ENCODE peak calls at places on chromosomes 16 and 17, in five cellular contexts. One of them, this sample, is unnamed.

GRCh38 chr17:75250009-75250471 is 11.4 kb downstream of the GGA3 start:
- DNase-seq in heart left ventricle: no peak
- DNase-seq in uterus: no peak
- DNase-seq in A549: no peak
- DNase-seq in stomach: peak; percentile 40
- DNase-seq in this sample: no peak

GRCh38 chr16:77191259-77191969 is 424 bp downstream of the MON1B start:
- DNase-seq in A549: peak; percentile 47
- DNase-seq in stomach: no peak
- DNase-seq in uterus: peak; percentile 31
- DNase-seq in heart left ventricle: no peak
- DNase-seq in this sample: peak; percentile 38

GRCh38 chr17:62614142-62614541 is 13.3 kb upstream of the MRC2 start:
- DNase-seq in uterus: no peak
- DNase-seq in heart left ventricle: no peak
- DNase-seq in A549: no peak
- DNase-seq in stomach: no peak
- DNase-seq in this sample: no peak

GRCh38 chr17:8082312-8082711 is 5.2 kb downstream of the ALOX12B start:
- DNase-seq in A549: no peak
- DNase-seq in heart left ventricle: no peak
- DNase-seq in uterus: no peak
- DNase-seq in stomach: no peak
- DNase-seq in this sample: no peak

GRCh38 chr17:59706900-59707181 is 389 bp downstream of the PTRH2 start:
- DNase-seq in stomach: no peak
- DNase-seq in A549: no peak
- DNase-seq in uterus: no peak
- DNase-seq in heart left ventricle: no peak
- DNase-seq in this sample: no peak

GRCh38 chr17:58311429-58311894 is 17.1 kb downstream of the TSPOAP1 start:
- DNase-seq in uterus: no peak
- DNase-seq in A549: no peak
- DNase-seq in heart left ventricle: no peak
- DNase-seq in stomach: no peak
- DNase-seq in this sample: no peak

GRCh38 chr16:1771864-1772361 is 570 bp upstream of the NME3 start:
- DNase-seq in stomach: no peak
- DNase-seq in A549: no peak
- DNase-seq in uterus: no peak
- DNase-seq in heart left ventricle: no peak
- DNase-seq in this sample: no peak

GRCh38 chr17:45264988-45265387 is 3.1 kb upstream of the SPATA32 start:
- DNase-seq in heart left ventricle: no peak
- DNase-seq in stomach: no peak
- DNase-seq in uterus: no peak
- DNase-seq in A549: no peak
- DNase-seq in this sample: no peak

GRCh38 chr17:5260542-5260941 is 21.5 kb upstream of the RABEP1 start:
- DNase-seq in heart left ventricle: no peak
- DNase-seq in A549: no peak
- DNase-seq in uterus: no peak
- DNase-seq in stomach: no peak
- DNase-seq in this sample: no peak

GRCh38 chr17:48630925-48631692 is 5.0 kb upstream of the HOXB9 start:
- DNase-seq in A549: no peak
- DNase-seq in stomach: no peak
- DNase-seq in uterus: no peak
- DNase-seq in heart left ventricle: no peak
- DNase-seq in this sample: no peak

DNA sequence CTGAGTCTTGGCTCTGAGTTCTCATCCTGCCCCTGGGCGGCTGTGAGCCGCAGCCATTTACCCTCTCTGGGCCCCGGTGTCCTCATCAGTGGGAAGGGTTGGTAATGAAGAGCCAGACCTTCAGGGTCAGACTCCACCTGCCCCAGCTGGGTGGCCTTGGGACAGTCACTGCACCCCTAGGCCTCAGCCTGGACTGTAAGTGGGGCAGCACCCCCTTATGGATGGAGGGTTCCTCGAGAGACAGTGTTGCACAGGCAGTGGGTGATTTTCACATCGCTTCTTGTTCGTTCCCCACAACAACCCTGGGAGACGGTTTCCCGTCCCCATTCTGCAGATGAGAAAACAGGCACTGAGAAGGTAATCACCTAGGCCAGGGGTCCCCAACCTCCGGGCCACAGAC is 60.5 kb downstream of the B9D1 start:
- DNase-seq in heart left ventricle: no peak
- DNase-seq in uterus: no peak
- DNase-seq in A549: no peak
- DNase-seq in stomach: no peak
- DNase-seq in this sample: no peak
- H3K27ac ChIP-seq in heart left ventricle: peak overlapping the region; percentile 72
- H3K27ac ChIP-seq in uterus: no peak overlapping the region
- H3K27ac ChIP-seq in A549: no peak overlapping the region
- H3K27ac ChIP-seq in stomach: no peak overlapping the region
- H3K27ac ChIP-seq in this sample: peak overlapping the region; percentile 76

GRCh38 chr17:47316316-47316715 is 7.4 kb upstream of the EFCAB13 start:
- DNase-seq in stomach: no peak
- DNase-seq in uterus: no peak
- DNase-seq in A549: no peak
- DNase-seq in heart left ventricle: no peak
- DNase-seq in this sample: no peak

GRCh38 chr17:47311420-47311819 is 12.3 kb upstream of the EFCAB13 start:
- DNase-seq in uterus: no peak
- DNase-seq in heart left ventricle: no peak
- DNase-seq in stomach: no peak
- DNase-seq in A549: no peak
- DNase-seq in this sample: no peak

GRCh38 chr17:47318197-47318918 is 5.4 kb upstream of the EFCAB13 start:
- DNase-seq in A549: no peak
- DNase-seq in stomach: no peak
- DNase-seq in uterus: no peak
- DNase-seq in heart left ventricle: no peak
- DNase-seq in this sample: no peak

GRCh38 chr17:47317119-47317518 is 6.6 kb upstream of the EFCAB13 start:
- DNase-seq in stomach: no peak
- DNase-seq in uterus: no peak
- DNase-seq in A549: no peak
- DNase-seq in heart left ventricle: no peak
- DNase-seq in this sample: no peak

GRCh38 chr17:47315451-47316266 is 8.1 kb upstream of the EFCAB13 start:
- DNase-seq in A549: peak; percentile 78
- DNase-seq in stomach: no peak
- DNase-seq in heart left ventricle: no peak
- DNase-seq in uterus: peak; percentile 60
- DNase-seq in this sample: peak; percentile 32
- TF ChIP-seq POLR2A in A549: no peak
- TF ChIP-seq POLR2A in stomach: no peak
- TF ChIP-seq POLR2A in heart left ventricle: no peak
- TF ChIP-seq POLR2A in uterus: no peak
- TF ChIP-seq POLR2A in this sample: no peak

GRCh38 chr17:29591737-29592624 is 951 bp upstream of the ANKRD13B start:
- DNase-seq in heart left ventricle: peak; percentile 94
- DNase-seq in uterus: peak; percentile 89
- DNase-seq in A549: peak; percentile 95
- DNase-seq in stomach: peak; percentile 89
- DNase-seq in this sample: peak; percentile 89
- H3K27ac ChIP-seq in heart left ventricle: peak overlapping the region; percentile 94
- H3K27ac ChIP-seq in uterus: peak overlapping the region; percentile 84
- H3K27ac ChIP-seq in A549: peak overlapping the region; percentile 96
- H3K27ac ChIP-seq in stomach: peak overlapping the region; percentile 76
- H3K27ac ChIP-seq in this sample: peak overlapping the region; percentile 56

GRCh38 chr16:87843678-87844373 is 25.5 kb downstream of the SLC7A5 start:
- DNase-seq in uterus: no peak
- DNase-seq in heart left ventricle: no peak
- DNase-seq in A549: peak; percentile 61
- DNase-seq in stomach: no peak
- DNase-seq in this sample: no peak

GRCh38 chr16:87844374-87844733 is 25.0 kb downstream of the SLC7A5 start:
- DNase-seq in uterus: no peak
- DNase-seq in A549: no peak
- DNase-seq in stomach: no peak
- DNase-seq in heart left ventricle: peak; percentile 79
- DNase-seq in this sample: no peak

GRCh38 chr16:87844809-87845208 is 24.5 kb downstream of the SLC7A5 start:
- DNase-seq in A549: no peak
- DNase-seq in stomach: no peak
- DNase-seq in uterus: no peak
- DNase-seq in heart left ventricle: no peak
- DNase-seq in this sample: no peak

GRCh38 chr16:87845807-87846619 is 23.3 kb downstream of the SLC7A5 start:
- DNase-seq in stomach: no peak
- DNase-seq in heart left ventricle: no peak
- DNase-seq in uterus: no peak
- DNase-seq in A549: no peak
- DNase-seq in this sample: no peak

DNA sequence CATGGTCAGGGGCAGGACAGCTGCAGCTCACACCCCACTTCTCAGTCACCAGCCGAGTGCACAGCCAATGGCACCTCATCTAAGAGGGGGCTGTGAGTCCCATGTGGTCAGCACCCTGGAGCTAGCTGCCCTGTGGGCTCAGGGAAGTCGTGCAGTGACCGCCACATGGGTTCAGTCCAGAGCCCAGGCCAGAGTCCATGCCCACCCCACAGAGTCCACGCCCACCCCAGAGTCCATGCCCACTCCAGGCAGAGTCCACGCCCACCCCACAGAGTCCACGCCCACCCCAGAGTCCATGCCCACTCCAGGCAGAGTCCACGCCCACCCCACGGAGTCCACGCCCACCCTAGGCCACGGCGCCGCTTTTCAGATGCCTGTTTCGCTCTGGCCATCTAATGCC is 24.1 kb downstream of the SLC7A5 start:
- DNase-seq in uterus: no peak
- DNase-seq in stomach: no peak
- DNase-seq in heart left ventricle: no peak
- DNase-seq in A549: peak; percentile 73
- DNase-seq in this sample: no peak
- TF ChIP-seq POLR2A in uterus: no peak
- TF ChIP-seq POLR2A in stomach: no peak
- TF ChIP-seq POLR2A in heart left ventricle: no peak
- TF ChIP-seq POLR2A in A549: no peak
- TF ChIP-seq POLR2A in this sample: no peak

GRCh38 chr16:5034167-5034523 is 410 bp upstream of the NAGPA start:
- DNase-seq in uterus: no peak
- DNase-seq in stomach: no peak
- DNase-seq in A549: no peak
- DNase-seq in heart left ventricle: no peak
- DNase-seq in this sample: no peak

GRCh38 chr16:5033256-5034166 is at the start of gene NAGPA:
- DNase-seq in uterus: peak; percentile 89
- DNase-seq in heart left ventricle: peak; percentile 93
- DNase-seq in A549: peak; percentile 89
- DNase-seq in stomach: peak; percentile 93
- DNase-seq in this sample: peak; percentile 91

GRCh38 chr16:5031601-5032000 is 2.1 kb downstream of the NAGPA start:
- DNase-seq in heart left ventricle: no peak
- DNase-seq in A549: no peak
- DNase-seq in stomach: no peak
- DNase-seq in uterus: no peak
- DNase-seq in this sample: no peak

GRCh38 chr16:5030251-5030870 is 3.4 kb downstream of the NAGPA start:
- DNase-seq in uterus: no peak
- DNase-seq in stomach: no peak
- DNase-seq in heart left ventricle: no peak
- DNase-seq in A549: no peak
- DNase-seq in this sample: no peak

GRCh38 chr16:5032748-5033167 is 977 bp downstream of the NAGPA start:
- DNase-seq in stomach: peak; percentile 40
- DNase-seq in uterus: no peak
- DNase-seq in heart left ventricle: no peak
- DNase-seq in A549: no peak
- DNase-seq in this sample: no peak
- H3K27ac ChIP-seq in stomach: peak overlapping the region; percentile 81
- H3K27ac ChIP-seq in uterus: no peak overlapping the region
- H3K27ac ChIP-seq in heart left ventricle: no peak overlapping the region
- H3K27ac ChIP-seq in A549: peak overlapping the region; percentile 89
- H3K27ac ChIP-seq in this sample: no peak overlapping the region

GRCh38 chr16:3879258-3879886 is 1.1 kb downstream of the CREBBP start:
- DNase-seq in heart left ventricle: peak; percentile 72
- DNase-seq in stomach: peak; percentile 27
- DNase-seq in uterus: no peak
- DNase-seq in A549: no peak
- DNase-seq in this sample: peak; percentile 53

GRCh38 chr16:3881499-3881995 is 1.0 kb upstream of the CREBBP start:
- DNase-seq in heart left ventricle: no peak
- DNase-seq in stomach: no peak
- DNase-seq in uterus: peak; percentile 25
- DNase-seq in A549: no peak
- DNase-seq in this sample: no peak

GRCh38 chr16:3879887-3880564 is 487 bp downstream of the CREBBP start:
- DNase-seq in A549: peak; percentile 49
- DNase-seq in uterus: peak; percentile 71
- DNase-seq in heart left ventricle: peak; percentile 89
- DNase-seq in stomach: peak; percentile 79
- DNase-seq in this sample: peak; percentile 79

GRCh38 chr16:3882531-3882930 is 2.0 kb upstream of the CREBBP start:
- DNase-seq in uterus: no peak
- DNase-seq in A549: no peak
- DNase-seq in stomach: no peak
- DNase-seq in heart left ventricle: no peak
- DNase-seq in this sample: no peak

GRCh38 chr16:3880623-3881498 is at the start of gene CREBBP:
- DNase-seq in A549: peak; percentile 90
- DNase-seq in heart left ventricle: peak; percentile 94
- DNase-seq in uterus: peak; percentile 81
- DNase-seq in stomach: peak; percentile 91
- DNase-seq in this sample: peak; percentile 85
- TF ChIP-seq POLR2A in A549: peak; percentile 83
- TF ChIP-seq POLR2A in heart left ventricle: no peak
- TF ChIP-seq POLR2A in uterus: peak; percentile 75
- TF ChIP-seq POLR2A in stomach: no peak
- TF ChIP-seq POLR2A in this sample: peak; percentile 79

DNA sequence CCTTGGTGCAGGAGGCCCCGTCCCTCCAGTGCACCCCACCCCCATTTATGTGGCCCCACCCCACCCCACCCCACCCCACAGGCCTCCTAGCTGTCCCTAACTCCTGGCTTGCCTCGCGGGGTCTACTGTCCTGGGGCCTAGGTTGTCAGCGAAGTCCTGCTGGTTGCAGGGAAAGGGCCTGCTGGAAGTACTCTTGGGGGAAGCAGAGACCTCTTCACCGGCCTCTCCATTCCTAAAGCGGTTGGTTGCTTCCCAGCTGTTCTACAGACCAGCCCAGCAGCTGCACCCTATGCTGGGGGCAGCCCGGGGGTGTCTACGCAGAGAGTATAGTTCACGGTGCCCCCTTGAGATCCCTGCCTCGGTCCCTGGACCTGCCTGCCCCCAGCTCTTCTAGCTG is 56.2 kb downstream of the BAIAP2 start:
- DNase-seq in A549: no peak
- DNase-seq in stomach: no peak
- DNase-seq in heart left ventricle: no peak
- DNase-seq in uterus: no peak
- DNase-seq in this sample: no peak
- H3K27ac ChIP-seq in A549: peak overlapping the region; percentile 17
- H3K27ac ChIP-seq in stomach: no peak overlapping the region
- H3K27ac ChIP-seq in heart left ventricle: no peak overlapping the region
- H3K27ac ChIP-seq in uterus: no peak overlapping the region
- H3K27ac ChIP-seq in this sample: no peak overlapping the region